ENCODE peak calls at places on chromosomes 4 and X, in ten cellular contexts. D, Y, N, M, G, S, U, H, I and T are unnamed samples.
A peak's percentile ranks its signal among the peaks of the same experiment; 100 is the strongest.

GRCh38 chr4:54930226-54930625 is 195.2 kb downstream of the KDR start:
- DNase-seq in D (no peak), Y (no peak), N (no peak), M (no peak), G (no peak), S (no peak), U (no peak), H (no peak), I (no peak), T (no peak)

GRCh38 chr4:156824451-156825060 is 147.0 kb downstream of the PDGFC start:
- DNase-seq in D (no peak), Y (no peak), N (no peak), M (no peak), G (no peak), S (no peak), U (no peak), H (no peak), I (no peak), T (no peak)

GRCh38 chr4:140726776-140727500 is 29.2 kb downstream of the TBC1D9 start:
- DNase-seq in D (no peak), Y (no peak), N (peak; percentile 47), M (no peak), G (no peak), S (no peak), U (no peak), H (no peak), I (no peak), T (no peak)

GRCh38 chr4:147576084-147576483 is 41.1 kb upstream of the TMEM184C start:
- DNase-seq in D (no peak), Y (no peak), N (no peak), M (no peak), G (no peak), S (no peak), U (no peak), H (no peak), I (no peak), T (no peak)

GRCh38 chrX:53294024-53294648 is 12.8 kb upstream of the IQSEC2 start:
- DNase-seq in D (no peak), Y (no peak), N (peak; percentile 32), M (no peak), G (no peak), S (no peak), U (no peak), H (peak; percentile 36), I (no peak), T (no peak)

GRCh38 chrX:56800801-56801200 is 71.8 kb downstream of the NBDY start:
- DNase-seq in D (no peak), Y (peak; percentile 30), N (no peak), M (peak; percentile 67), G (peak; percentile 31), S (no peak), U (no peak), H (peak; percentile 2), I (no peak), T (no peak)

GRCh38 chrX:103584606-103585005 is 709 bp upstream of the TCEAL4 start:
- DNase-seq in D (no peak), Y (no peak), N (peak; percentile 4), M (no peak), G (no peak), S (no peak), U (no peak), H (no peak), I (peak; percentile 18), T (no peak)

GRCh38 chrX:110268875-110269274 is 49.0 kb downstream of the AMMECR1 start:
- DNase-seq in D (no peak), Y (no peak), N (no peak), M (no peak), G (no peak), S (no peak), U (no peak), H (no peak), I (no peak), T (no peak)

GRCh38 chr4:2426069-2426397 is 7.3 kb downstream of the CFAP99 start:
- DNase-seq in D (no peak), Y (no peak), N (no peak), M (no peak), G (no peak), S (no peak), U (no peak), H (no peak), I (no peak), T (no peak)

GRCh38 chrX:70174754-70175153 is 2.5 kb upstream of the DGAT2L6 start:
- DNase-seq in D (no peak), Y (no peak), N (no peak), M (no peak), G (no peak), S (no peak), U (no peak), H (no peak), I (no peak), T (no peak)

GRCh38 chr4:184815046-184815877 is 10.5 kb downstream of the ACSL1 start:
- DNase-seq in D (peak; percentile 46), Y (no peak), N (no peak), M (peak; percentile 42), G (no peak), S (peak; percentile 65), U (peak; percentile 93), H (peak; percentile 67), I (peak; percentile 78), T (peak; percentile 92)

GRCh38 chr4:156347412-156348075 is 393.9 kb upstream of the CTSO start:
- DNase-seq in D (no peak), Y (no peak), N (no peak), M (no peak), G (no peak), S (no peak), U (no peak), H (no peak), I (no peak), T (no peak)

GRCh38 chrX:21528076-21528475 is 130.1 kb downstream of the KLHL34 start:
- DNase-seq in D (no peak), Y (no peak), N (no peak), M (no peak), G (no peak), S (no peak), U (no peak), H (no peak), I (no peak), T (no peak)

GRCh38 chrX:154654925-154655324 is 1.5 kb upstream of the CTAG2 start:
- DNase-seq in D (no peak), Y (no peak), N (no peak), M (no peak), G (no peak), S (no peak), U (no peak), H (no peak), I (no peak), T (no peak)

GRCh38 chrX:118693843-118694242 is 33.6 kb upstream of the IL13RA1 start:
- DNase-seq in D (no peak), Y (no peak), N (no peak), M (no peak), G (no peak), S (no peak), U (no peak), H (no peak), I (no peak), T (no peak)

GRCh38 chr4:175954685-175955084 is 111.0 kb upstream of the WDR17 start:
- DNase-seq in D (no peak), Y (no peak), N (no peak), M (no peak), G (no peak), S (no peak), U (no peak), H (no peak), I (no peak), T (no peak)

GRCh38 chrX:68504237-68504636 is 5.4 kb downstream of the YIPF6 start:
- DNase-seq in D (no peak), Y (peak; percentile 14), N (peak; percentile 59), M (no peak), G (no peak), S (no peak), U (no peak), H (no peak), I (no peak), T (no peak)

GRCh38 chr4:77820836-77821561 is 1.8 kb upstream of the CNOT6L start:
- DNase-seq in D (peak; percentile 5), Y (no peak), N (no peak), M (peak; percentile 68), G (no peak), S (no peak), U (no peak), H (peak; percentile 77), I (peak; percentile 10), T (no peak)

GRCh38 chr4:48255130-48255958 is 14.3 kb downstream of the TEC start:
- DNase-seq in D (no peak), Y (no peak), N (peak; percentile 2), M (no peak), G (no peak), S (no peak), U (peak; percentile 62), H (no peak), I (no peak), T (no peak)

GRCh38 chr4:71107732-71108131 is 114.3 kb downstream of the DCK start:
- DNase-seq in D (no peak), Y (no peak), N (no peak), M (no peak), G (no peak), S (no peak), U (no peak), H (no peak), I (no peak), T (no peak)

GRCh38 chr4:158998624-158999023 is 104.3 kb upstream of the RAPGEF2 start:
- DNase-seq in D (no peak), Y (no peak), N (no peak), M (no peak), G (no peak), S (no peak), U (no peak), H (no peak), I (no peak), T (no peak)

GRCh38 chr4:185096032-185096653 is 46.9 kb upstream of the SLC25A4 start:
- DNase-seq in D (no peak), Y (no peak), N (peak; percentile 26), M (peak; percentile 35), G (no peak), S (peak; percentile 13), U (no peak), H (peak; percentile 73), I (peak; percentile 63), T (no peak)

GRCh38 chrX:120791013-120791643 is 84.5 kb downstream of the CT47B1 start:
- DNase-seq in D (peak; percentile 1), Y (no peak), N (peak; percentile 35), M (no peak), G (no peak), S (no peak), U (peak; percentile 72), H (no peak), I (peak; percentile 6), T (peak; percentile 51)

GRCh38 chr4:169658196-169658595 is 37.8 kb downstream of the CLCN3 start:
- DNase-seq in D (no peak), Y (no peak), N (no peak), M (no peak), G (no peak), S (no peak), U (no peak), H (no peak), I (no peak), T (no peak)